ENCODE peak calls at places on chromosomes 7 and 10, in seven cellular contexts. One of them, this sample, is unnamed.

GRCh38 chr7:37431413-37431812 is 17.3 kb downstream of the ELMO1 start:
- DNase-seq in Peyer's patch: no peak
- DNase-seq in left lung: no peak
- DNase-seq in heart left ventricle: no peak
- DNase-seq in CD4-positive, CD25-positive, alpha-beta regulatory T cell: no peak
- DNase-seq in hepatocyte: no peak
- DNase-seq in CD8-positive, alpha-beta memory T cell: no peak
- DNase-seq in this sample: no peak

GRCh38 chr7:101743241-101743994 is 74.0 kb upstream of the CUX1 start:
- DNase-seq in Peyer's patch: peak; percentile 83
- DNase-seq in CD8-positive, alpha-beta memory T cell: peak; percentile 65
- DNase-seq in CD4-positive, CD25-positive, alpha-beta regulatory T cell: peak; percentile 54
- DNase-seq in left lung: peak; percentile 60
- DNase-seq in heart left ventricle: peak; percentile 31
- DNase-seq in hepatocyte: peak; percentile 70
- DNase-seq in this sample: peak; percentile 79

GRCh38 chr10:95221124-95221523 is 27.1 kb downstream of the ACSM6 start:
- DNase-seq in heart left ventricle: no peak
- DNase-seq in left lung: no peak
- DNase-seq in CD4-positive, CD25-positive, alpha-beta regulatory T cell: no peak
- DNase-seq in CD8-positive, alpha-beta memory T cell: no peak
- DNase-seq in Peyer's patch: no peak
- DNase-seq in hepatocyte: no peak
- DNase-seq in this sample: no peak

GRCh38 chr10:67794909-67795460 is 43.0 kb downstream of the DNAJC12 start:
- DNase-seq in CD8-positive, alpha-beta memory T cell: no peak
- DNase-seq in left lung: no peak
- DNase-seq in CD4-positive, CD25-positive, alpha-beta regulatory T cell: no peak
- DNase-seq in hepatocyte: no peak
- DNase-seq in heart left ventricle: no peak
- DNase-seq in Peyer's patch: no peak
- DNase-seq in this sample: no peak

GRCh38 chr7:4129481-4130122 is 552.5 kb upstream of the FOXK1 start:
- DNase-seq in left lung: no peak
- DNase-seq in CD4-positive, CD25-positive, alpha-beta regulatory T cell: no peak
- DNase-seq in hepatocyte: no peak
- DNase-seq in heart left ventricle: no peak
- DNase-seq in CD8-positive, alpha-beta memory T cell: no peak
- DNase-seq in Peyer's patch: no peak
- DNase-seq in this sample: no peak

GRCh38 chr7:96658011-96658391 is 51.6 kb downstream of the SEM1 start:
- DNase-seq in heart left ventricle: no peak
- DNase-seq in Peyer's patch: no peak
- DNase-seq in CD8-positive, alpha-beta memory T cell: no peak
- DNase-seq in left lung: no peak
- DNase-seq in CD4-positive, CD25-positive, alpha-beta regulatory T cell: no peak
- DNase-seq in hepatocyte: no peak
- DNase-seq in this sample: no peak

GRCh38 chr10:8260645-8261044 is 206.2 kb downstream of the GATA3 start:
- DNase-seq in Peyer's patch: no peak
- DNase-seq in left lung: no peak
- DNase-seq in hepatocyte: no peak
- DNase-seq in heart left ventricle: no peak
- DNase-seq in CD4-positive, CD25-positive, alpha-beta regulatory T cell: no peak
- DNase-seq in CD8-positive, alpha-beta memory T cell: no peak
- DNase-seq in this sample: no peak

GRCh38 chr7:40763319-40764287 is 628.8 kb downstream of the SUGCT start:
- DNase-seq in hepatocyte: no peak
- DNase-seq in CD8-positive, alpha-beta memory T cell: no peak
- DNase-seq in heart left ventricle: no peak
- DNase-seq in Peyer's patch: no peak
- DNase-seq in left lung: no peak
- DNase-seq in CD4-positive, CD25-positive, alpha-beta regulatory T cell: no peak
- DNase-seq in this sample: no peak

GRCh38 chr10:27547482-27547881 is 43.4 kb downstream of the RAB18 start:
- DNase-seq in heart left ventricle: no peak
- DNase-seq in Peyer's patch: no peak
- DNase-seq in hepatocyte: no peak
- DNase-seq in CD8-positive, alpha-beta memory T cell: no peak
- DNase-seq in CD4-positive, CD25-positive, alpha-beta regulatory T cell: no peak
- DNase-seq in left lung: no peak
- DNase-seq in this sample: no peak

GRCh38 chr7:112331495-112331894 is 118.8 kb upstream of the IFRD1 start:
- DNase-seq in CD8-positive, alpha-beta memory T cell: no peak
- DNase-seq in heart left ventricle: no peak
- DNase-seq in CD4-positive, CD25-positive, alpha-beta regulatory T cell: no peak
- DNase-seq in hepatocyte: peak; percentile 41
- DNase-seq in Peyer's patch: no peak
- DNase-seq in left lung: no peak
- DNase-seq in this sample: no peak

GRCh38 chr7:159218216-159219006 is 73.7 kb upstream of the VIPR2 start:
- DNase-seq in heart left ventricle: no peak
- DNase-seq in CD8-positive, alpha-beta memory T cell: no peak
- DNase-seq in hepatocyte: no peak
- DNase-seq in left lung: no peak
- DNase-seq in Peyer's patch: no peak
- DNase-seq in CD4-positive, CD25-positive, alpha-beta regulatory T cell: no peak
- DNase-seq in this sample: no peak

GRCh38 chr7:81690251-81690650 is 79.6 kb downstream of the HGF start:
- DNase-seq in left lung: no peak
- DNase-seq in Peyer's patch: no peak
- DNase-seq in hepatocyte: no peak
- DNase-seq in CD8-positive, alpha-beta memory T cell: no peak
- DNase-seq in heart left ventricle: no peak
- DNase-seq in CD4-positive, CD25-positive, alpha-beta regulatory T cell: no peak
- DNase-seq in this sample: peak; percentile 47

GRCh38 chr10:48778193-48778857 is 93.7 kb downstream of the WDFY4 start:
- DNase-seq in left lung: no peak
- DNase-seq in heart left ventricle: no peak
- DNase-seq in CD8-positive, alpha-beta memory T cell: no peak
- DNase-seq in Peyer's patch: no peak
- DNase-seq in CD4-positive, CD25-positive, alpha-beta regulatory T cell: no peak
- DNase-seq in hepatocyte: no peak
- DNase-seq in this sample: no peak

GRCh38 chr7:108452707-108453106 is 3.5 kb downstream of the NRCAM start:
- DNase-seq in CD8-positive, alpha-beta memory T cell: no peak
- DNase-seq in left lung: no peak
- DNase-seq in heart left ventricle: no peak
- DNase-seq in CD4-positive, CD25-positive, alpha-beta regulatory T cell: no peak
- DNase-seq in Peyer's patch: no peak
- DNase-seq in hepatocyte: peak; percentile 25
- DNase-seq in this sample: peak; percentile 65

GRCh38 chr7:128265156-128265905 is 24.3 kb downstream of the LEP start:
- DNase-seq in heart left ventricle: no peak
- DNase-seq in CD8-positive, alpha-beta memory T cell: no peak
- DNase-seq in hepatocyte: no peak
- DNase-seq in left lung: no peak
- DNase-seq in Peyer's patch: no peak
- DNase-seq in CD4-positive, CD25-positive, alpha-beta regulatory T cell: no peak
- DNase-seq in this sample: no peak

GRCh38 chr10:17617031-17617911 is at the start of gene HACD1:
- DNase-seq in hepatocyte: peak; percentile 80
- DNase-seq in left lung: peak; percentile 77
- DNase-seq in Peyer's patch: peak; percentile 75
- DNase-seq in CD8-positive, alpha-beta memory T cell: peak; percentile 26
- DNase-seq in heart left ventricle: peak; percentile 61
- DNase-seq in CD4-positive, CD25-positive, alpha-beta regulatory T cell: peak; percentile 70
- DNase-seq in this sample: peak; percentile 92

GRCh38 chr7:30446266-30446665 is 32.3 kb downstream of the NOD1 start:
- DNase-seq in CD4-positive, CD25-positive, alpha-beta regulatory T cell: no peak
- DNase-seq in left lung: peak; percentile 13
- DNase-seq in CD8-positive, alpha-beta memory T cell: no peak
- DNase-seq in Peyer's patch: peak; percentile 43
- DNase-seq in heart left ventricle: no peak
- DNase-seq in hepatocyte: no peak
- DNase-seq in this sample: no peak

GRCh38 chr7:883029-884021 is 7.0 kb downstream of the GET4 start:
- DNase-seq in Peyer's patch: no peak
- DNase-seq in heart left ventricle: no peak
- DNase-seq in CD8-positive, alpha-beta memory T cell: no peak
- DNase-seq in left lung: no peak
- DNase-seq in hepatocyte: no peak
- DNase-seq in CD4-positive, CD25-positive, alpha-beta regulatory T cell: no peak
- DNase-seq in this sample: no peak

GRCh38 chr10:49361735-49362568 is 33.9 kb downstream of the DRGX start:
- DNase-seq in CD4-positive, CD25-positive, alpha-beta regulatory T cell: no peak
- DNase-seq in hepatocyte: no peak
- DNase-seq in CD8-positive, alpha-beta memory T cell: no peak
- DNase-seq in Peyer's patch: no peak
- DNase-seq in left lung: no peak
- DNase-seq in heart left ventricle: no peak
- DNase-seq in this sample: no peak

GRCh38 chr10:13961096-13961495 is 369.6 kb downstream of the FRMD4A start:
- DNase-seq in heart left ventricle: no peak
- DNase-seq in Peyer's patch: no peak
- DNase-seq in hepatocyte: no peak
- DNase-seq in CD8-positive, alpha-beta memory T cell: no peak
- DNase-seq in left lung: no peak
- DNase-seq in CD4-positive, CD25-positive, alpha-beta regulatory T cell: no peak
- DNase-seq in this sample: peak; percentile 87

GRCh38 chr7:30093351-30094019 is 41.3 kb upstream of the MTURN start:
- DNase-seq in CD8-positive, alpha-beta memory T cell: no peak
- DNase-seq in heart left ventricle: no peak
- DNase-seq in Peyer's patch: no peak
- DNase-seq in left lung: no peak
- DNase-seq in hepatocyte: peak; percentile 50
- DNase-seq in CD4-positive, CD25-positive, alpha-beta regulatory T cell: no peak
- DNase-seq in this sample: no peak

GRCh38 chr7:115099906-115100305 is 178.0 kb downstream of the MDFIC start:
- DNase-seq in heart left ventricle: no peak
- DNase-seq in Peyer's patch: no peak
- DNase-seq in hepatocyte: peak; percentile 56
- DNase-seq in CD4-positive, CD25-positive, alpha-beta regulatory T cell: no peak
- DNase-seq in left lung: no peak
- DNase-seq in CD8-positive, alpha-beta memory T cell: no peak
- DNase-seq in this sample: no peak

GRCh38 chr10:91210435-91210834 is 10.0 kb upstream of the PCGF5 start:
- DNase-seq in CD8-positive, alpha-beta memory T cell: peak; percentile 14
- DNase-seq in hepatocyte: peak; percentile 21
- DNase-seq in heart left ventricle: no peak
- DNase-seq in Peyer's patch: peak; percentile 92
- DNase-seq in CD4-positive, CD25-positive, alpha-beta regulatory T cell: no peak
- DNase-seq in left lung: peak; percentile 72
- DNase-seq in this sample: no peak

GRCh38 chr7:148700693-148701092 is 2.0 kb downstream of the CUL1 start:
- DNase-seq in left lung: peak; percentile 55
- DNase-seq in Peyer's patch: no peak
- DNase-seq in CD4-positive, CD25-positive, alpha-beta regulatory T cell: peak; percentile 27
- DNase-seq in CD8-positive, alpha-beta memory T cell: peak; percentile 10
- DNase-seq in heart left ventricle: no peak
- DNase-seq in hepatocyte: peak; percentile 56
- DNase-seq in this sample: peak; percentile 65

GRCh38 chr7:36279251-36279925 is 110.3 kb upstream of the ANLN start:
- DNase-seq in heart left ventricle: no peak
- DNase-seq in CD8-positive, alpha-beta memory T cell: no peak
- DNase-seq in left lung: no peak
- DNase-seq in hepatocyte: no peak
- DNase-seq in Peyer's patch: no peak
- DNase-seq in CD4-positive, CD25-positive, alpha-beta regulatory T cell: no peak
- DNase-seq in this sample: no peak

GRCh38 chr7:17056491-17057142 is 174.8 kb upstream of the AGR3 start:
- DNase-seq in hepatocyte: no peak
- DNase-seq in heart left ventricle: no peak
- DNase-seq in CD8-positive, alpha-beta memory T cell: no peak
- DNase-seq in Peyer's patch: no peak
- DNase-seq in left lung: no peak
- DNase-seq in CD4-positive, CD25-positive, alpha-beta regulatory T cell: no peak
- DNase-seq in this sample: no peak

GRCh38 chr7:17057143-17057509 is 175.3 kb upstream of the AGR3 start:
- DNase-seq in left lung: no peak
- DNase-seq in CD8-positive, alpha-beta memory T cell: no peak
- DNase-seq in Peyer's patch: no peak
- DNase-seq in hepatocyte: no peak
- DNase-seq in CD4-positive, CD25-positive, alpha-beta regulatory T cell: no peak
- DNase-seq in heart left ventricle: no peak
- DNase-seq in this sample: no peak

GRCh38 chr7:17054206-17054605 is 172.4 kb upstream of the AGR3 start:
- DNase-seq in CD4-positive, CD25-positive, alpha-beta regulatory T cell: no peak
- DNase-seq in CD8-positive, alpha-beta memory T cell: no peak
- DNase-seq in left lung: no peak
- DNase-seq in Peyer's patch: no peak
- DNase-seq in hepatocyte: no peak
- DNase-seq in heart left ventricle: no peak
- DNase-seq in this sample: no peak

GRCh38 chr7:17054836-17055235 is 173.1 kb upstream of the AGR3 start:
- DNase-seq in Peyer's patch: no peak
- DNase-seq in CD8-positive, alpha-beta memory T cell: no peak
- DNase-seq in hepatocyte: no peak
- DNase-seq in CD4-positive, CD25-positive, alpha-beta regulatory T cell: no peak
- DNase-seq in left lung: no peak
- DNase-seq in heart left ventricle: no peak
- DNase-seq in this sample: no peak

DNA sequence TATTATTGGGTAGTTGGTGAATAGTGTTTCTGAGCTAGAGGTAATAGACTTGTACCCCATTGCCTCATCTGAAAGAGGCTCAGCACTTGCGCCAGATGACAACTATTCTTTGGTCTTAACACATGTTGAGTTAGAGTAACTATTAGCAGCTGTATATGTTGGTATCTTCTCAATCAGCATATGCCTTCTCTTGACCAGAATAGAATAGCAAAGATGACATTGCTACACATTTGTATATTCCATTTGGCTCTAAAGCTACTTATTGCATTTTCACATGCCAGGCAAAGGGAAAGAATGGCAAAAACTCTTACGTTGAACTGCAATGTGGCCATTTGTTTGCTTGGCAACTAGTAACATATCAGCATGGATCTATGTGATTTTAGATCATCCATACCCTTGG is 173.8 kb upstream of the AGR3 start:
- DNase-seq in Peyer's patch: no peak
- DNase-seq in hepatocyte: no peak
- DNase-seq in CD4-positive, CD25-positive, alpha-beta regulatory T cell: no peak
- DNase-seq in heart left ventricle: no peak
- DNase-seq in left lung: no peak
- DNase-seq in CD8-positive, alpha-beta memory T cell: no peak
- DNase-seq in this sample: no peak
- H3K9me3 ChIP-seq in Peyer's patch: no peaks in the 10 kb centered on the region
- H3K9me3 ChIP-seq in hepatocyte: no peaks in the 10 kb centered on the region
- H3K9me3 ChIP-seq in CD4-positive, CD25-positive, alpha-beta regulatory T cell: no peaks in the 10 kb centered on the region
- H3K9me3 ChIP-seq in heart left ventricle: no peaks in the 10 kb centered on the region
- H3K9me3 ChIP-seq in left lung: no peaks in the 10 kb centered on the region
- H3K9me3 ChIP-seq in CD8-positive, alpha-beta memory T cell: no peaks in the 10 kb centered on the region
- H3K9me3 ChIP-seq in this sample: no peaks in the 10 kb centered on the region

GRCh38 chr7:157966490-157966889 is 621.1 kb downstream of the PTPRN2 start:
- DNase-seq in left lung: no peak
- DNase-seq in heart left ventricle: no peak
- DNase-seq in CD8-positive, alpha-beta memory T cell: no peak
- DNase-seq in Peyer's patch: no peak
- DNase-seq in CD4-positive, CD25-positive, alpha-beta regulatory T cell: no peak
- DNase-seq in hepatocyte: no peak
- DNase-seq in this sample: no peak
- H3K9me3 ChIP-seq in left lung: no peaks in the 10 kb centered on the region
- H3K9me3 ChIP-seq in heart left ventricle: no peaks in the 10 kb centered on the region
- H3K9me3 ChIP-seq in CD8-positive, alpha-beta memory T cell: no peaks in the 10 kb centered on the region
- H3K9me3 ChIP-seq in Peyer's patch: no peaks in the 10 kb centered on the region
- H3K9me3 ChIP-seq in CD4-positive, CD25-positive, alpha-beta regulatory T cell: peaks cover 24% of the 10 kb centered on the region
- H3K9me3 ChIP-seq in hepatocyte: no peaks in the 10 kb centered on the region
- H3K9me3 ChIP-seq in this sample: no peaks in the 10 kb centered on the region

GRCh38 chr7:68875857-68876256 is 722.4 kb upstream of the AUTS2 start:
- DNase-seq in Peyer's patch: no peak
- DNase-seq in heart left ventricle: no peak
- DNase-seq in CD8-positive, alpha-beta memory T cell: no peak
- DNase-seq in CD4-positive, CD25-positive, alpha-beta regulatory T cell: no peak
- DNase-seq in hepatocyte: no peak
- DNase-seq in left lung: no peak
- DNase-seq in this sample: no peak
- H3K9me3 ChIP-seq in Peyer's patch: no peaks in the 10 kb centered on the region
- H3K9me3 ChIP-seq in heart left ventricle: no peaks in the 10 kb centered on the region
- H3K9me3 ChIP-seq in CD8-positive, alpha-beta memory T cell: no peaks in the 10 kb centered on the region
- H3K9me3 ChIP-seq in CD4-positive, CD25-positive, alpha-beta regulatory T cell: peaks cover 7% of the 10 kb centered on the region
- H3K9me3 ChIP-seq in hepatocyte: no peaks in the 10 kb centered on the region
- H3K9me3 ChIP-seq in left lung: no peaks in the 10 kb centered on the region
- H3K9me3 ChIP-seq in this sample: no peaks in the 10 kb centered on the region

GRCh38 chr10:105538933-105539332 is 897.8 kb downstream of the SORCS3 start:
- DNase-seq in heart left ventricle: no peak
- DNase-seq in hepatocyte: no peak
- DNase-seq in left lung: no peak
- DNase-seq in CD4-positive, CD25-positive, alpha-beta regulatory T cell: no peak
- DNase-seq in Peyer's patch: no peak
- DNase-seq in CD8-positive, alpha-beta memory T cell: no peak
- DNase-seq in this sample: no peak
- H3K9me3 ChIP-seq in heart left ventricle: no peaks in the 10 kb centered on the region
- H3K9me3 ChIP-seq in hepatocyte: no peaks in the 10 kb centered on the region
- H3K9me3 ChIP-seq in left lung: no peaks in the 10 kb centered on the region
- H3K9me3 ChIP-seq in CD4-positive, CD25-positive, alpha-beta regulatory T cell: no peaks in the 10 kb centered on the region
- H3K9me3 ChIP-seq in Peyer's patch: no peaks in the 10 kb centered on the region
- H3K9me3 ChIP-seq in CD8-positive, alpha-beta memory T cell: no peaks in the 10 kb centered on the region
- H3K9me3 ChIP-seq in this sample: no peaks in the 10 kb centered on the region